ENCODE peak calls at places on chromosomes 11 and 22, in four cellular contexts. E, C, K and U are unnamed samples.

GRCh38 chr11:103413266-103413888 is 304.2 kb downstream of the DYNC2H1 start:
- DNase-seq in E (no peak), C (no peak), K (no peak), U (no peak)

GRCh38 chr22:24952837-24953293 is 349 bp downstream of the KIAA1671 start:
- DNase-seq in E (peak), C (peak), K (no peak), U (no peak)

GRCh38 chr22:41699264-41700104 is at the start of gene MEI1:
- DNase-seq in E (peak), C (peak), K (peak), U (peak)

GRCh38 chr11:40202569-40202968 is 1256.9 kb downstream of the LRRC4C start:
- DNase-seq in E (no peak), C (no peak), K (no peak), U (no peak)

GRCh38 chr11:70596091-70596490 is 197.8 kb downstream of the CTTN start:
- DNase-seq in E (no peak), C (no peak), K (no peak), U (no peak)

GRCh38 chr11:95556011-95556341 is 233.6 kb downstream of the FAM76B start:
- DNase-seq in E (no peak), C (no peak), K (no peak), U (no peak)

GRCh38 chr11:73252577-73253191 is 19.5 kb upstream of the P2RY6 start:
- DNase-seq in E (peak), C (peak), K (no peak), U (no peak)

GRCh38 chr22:38257650-38258246 is 15.1 kb downstream of the TMEM184B start:
- DNase-seq in E (no peak), C (no peak), K (no peak), U (no peak)

GRCh38 chr22:47153854-47154542 is 391.5 kb downstream of the TBC1D22A start:
- DNase-seq in E (no peak), C (no peak), K (no peak), U (no peak)

GRCh38 chr11:112734207-112734606 is 227.0 kb upstream of the NCAM1 start:
- DNase-seq in E (no peak), C (peak), K (peak), U (no peak)

GRCh38 chr11:99505319-99505718 is 484.6 kb downstream of the CNTN5 start:
- DNase-seq in E (no peak), C (no peak), K (no peak), U (no peak)
- H3K27ac ChIP-seq in E (no peak), C (no peak), K (no peak), U (no peak)

DNA sequence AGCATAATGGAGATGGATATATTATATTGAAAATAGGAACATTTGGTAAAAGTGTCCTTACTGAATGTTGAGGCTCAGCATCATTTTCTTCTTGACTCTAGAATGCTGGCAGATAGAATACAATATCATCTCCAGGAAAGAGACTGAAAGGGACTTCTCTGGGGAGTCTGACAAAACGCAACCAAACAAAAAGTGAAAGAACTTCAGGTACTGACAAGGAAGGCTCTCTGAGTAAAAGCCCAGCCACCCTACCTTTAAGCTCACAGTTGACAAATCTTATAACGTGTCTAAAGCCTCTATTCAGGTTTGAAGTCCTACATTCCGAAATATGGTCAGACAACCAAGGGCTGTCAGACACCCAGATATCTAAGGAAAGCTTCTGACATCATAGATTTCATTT is 590.8 kb downstream of the SOX6 start:
- DNase-seq in E (no peak), C (no peak), K (no peak), U (no peak)
- H3K27ac ChIP-seq in E (no peak), C (no peak), K (no peak), U (no peak)

DNA sequence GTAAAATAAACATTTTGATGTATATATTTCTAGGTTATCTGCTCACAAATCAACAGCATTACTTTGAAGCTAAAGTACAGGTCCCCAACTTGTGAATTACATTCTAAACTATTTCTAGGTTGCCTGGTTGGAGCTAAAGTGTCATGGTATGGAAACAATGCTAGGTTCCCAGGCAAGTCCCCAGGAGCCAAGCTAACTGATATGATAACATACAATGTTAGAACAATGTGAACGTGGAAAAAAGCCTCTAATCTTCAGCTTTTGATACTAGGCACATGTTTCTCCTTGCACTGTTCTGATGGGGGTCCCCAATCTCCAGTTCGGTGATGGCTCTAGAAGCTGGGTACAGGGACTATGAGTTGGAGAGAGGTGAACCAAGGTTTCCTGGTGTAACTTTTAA is 109.8 kb downstream of the ARL14EP start:
- DNase-seq in E (no peak), C (no peak), K (no peak), U (no peak)
- H3K27ac ChIP-seq in E (no peak), C (no peak), K (no peak), U (no peak)

GRCh38 chr11:123030517-123030916 is 31.4 kb downstream of the HSPA8 start:
- DNase-seq in E (no peak), C (no peak), K (no peak), U (no peak)
- H3K27ac ChIP-seq in E (no peak), C (no peak), K (no peak), U (no peak)

DNA sequence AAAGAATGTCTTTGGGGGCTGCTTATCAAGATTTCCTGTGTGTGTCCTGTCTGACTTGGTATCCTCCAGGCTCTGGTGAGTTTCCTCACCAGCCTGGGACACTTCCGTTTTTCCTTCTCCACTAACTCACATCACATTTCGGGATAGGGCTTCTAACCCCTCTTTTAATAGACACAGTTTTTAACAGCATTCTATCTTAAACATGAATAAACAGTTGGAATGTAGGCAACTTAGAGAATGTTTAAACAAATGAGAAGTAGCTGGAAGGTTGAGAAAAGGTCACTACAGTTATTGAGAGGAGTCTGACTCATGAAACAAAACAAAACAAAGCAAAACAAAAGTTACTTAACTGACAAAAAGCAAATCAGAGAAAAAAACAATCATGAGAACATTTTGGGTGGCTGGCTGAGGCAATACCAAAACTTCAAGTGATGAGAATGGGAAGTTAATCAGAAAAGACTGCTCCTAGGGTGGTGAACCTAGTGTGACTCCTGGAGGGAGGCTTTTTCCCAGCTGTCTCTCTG is 64.7 kb upstream of the CTSC start:
- DNase-seq in E (peak), C (no peak), K (no peak), U (no peak)
- H3K27ac ChIP-seq in E (peak), C (no peak), K (peak), U (no peak)

GRCh38 chr22:39528681-39529486 is 3.7 kb downstream of the RPS19BP1 start:
- DNase-seq in E (peak), C (peak), K (peak), U (peak)
- H3K27ac ChIP-seq in E (peak), C (no peak), K (no peak), U (peak)

GRCh38 chr22:29342577-29343312 is 27.2 kb upstream of the RASL10A start:
- DNase-seq in E (no peak), C (no peak), K (peak), U (no peak)
- H3K27ac ChIP-seq in E (no peak), C (no peak), K (no peak), U (no peak)

DNA sequence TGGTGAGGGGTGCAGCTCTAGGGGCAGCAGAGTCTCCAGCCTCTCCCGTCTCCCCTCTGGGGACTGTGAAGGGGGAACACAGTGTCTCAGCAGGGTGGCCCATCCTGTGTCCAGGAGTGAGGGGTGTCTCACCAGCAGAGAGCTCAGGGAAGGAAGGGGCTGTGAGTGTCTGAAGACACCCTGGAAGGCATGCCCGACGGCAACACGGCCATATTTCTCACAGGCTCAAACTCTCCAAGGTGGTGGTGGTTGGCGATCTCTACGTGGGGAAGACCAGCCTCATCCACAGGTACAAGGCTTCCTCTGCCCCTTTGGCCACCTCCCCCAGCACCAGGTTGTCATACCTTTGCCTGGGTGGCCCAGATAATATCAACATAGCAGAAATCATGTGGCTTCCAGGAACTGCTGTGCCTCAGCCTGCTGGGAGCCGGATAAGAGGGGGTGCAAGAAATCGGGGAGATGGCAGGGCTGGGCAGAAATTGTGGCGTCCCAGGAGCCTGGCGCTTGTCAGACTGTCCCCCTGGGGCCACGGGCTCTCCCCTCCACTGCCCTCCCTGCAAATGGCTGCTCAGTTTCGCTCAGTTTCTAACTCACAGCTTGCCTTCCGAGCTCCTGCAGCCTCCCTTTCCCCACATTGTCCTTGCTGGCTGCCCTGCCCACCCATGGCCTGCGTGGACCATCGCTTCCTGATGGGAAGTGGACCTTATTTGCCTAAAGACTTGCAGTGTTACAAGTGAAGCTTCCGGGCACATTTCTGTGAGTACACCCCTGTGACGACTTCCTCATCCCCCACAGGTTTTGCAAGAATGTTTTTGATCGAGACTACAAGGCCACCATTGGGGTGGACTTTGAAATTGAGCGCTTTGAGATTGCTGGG is 7.2 kb downstream of the RAB36 start:
- DNase-seq in E (no peak), C (no peak), K (no peak), U (no peak)
- H3K27ac ChIP-seq in E (no peak), C (no peak), K (no peak), U (no peak)

GRCh38 chr11:34358666-34359547 is 1.1 kb upstream of the ABTB2 start:
- DNase-seq in E (peak), C (peak), K (peak), U (peak)
- H3K27ac ChIP-seq in E (peak), C (peak), K (no peak), U (no peak)